ENCODE peak calls at places on chromosomes 1 and 21, in four cellular contexts. H is ascending aorta, L is dorsolateral prefrontal cortex, R is choroid plexus epithelial cell. C is an unnamed sample.

GRCh38 chr1:232634086-232634485 is 4.2 kb upstream of the SIPA1L2 start:
- DNase-seq in R (no peak), L (peak), H (peak), C (peak)

GRCh38 chr1:112909847-112910246 is 46.1 kb downstream of the SLC16A1 start:
- DNase-seq in R (no peak), H (no peak), L (no peak), C (no peak)

GRCh38 chr1:204563780-204564179 is 47.6 kb downstream of the MDM4 start:
- DNase-seq in L (no peak), R (no peak), H (no peak), C (no peak)

GRCh38 chr1:66788231-66788939 is 12.7 kb downstream of the INSL5 start:
- DNase-seq in R (no peak), H (no peak), L (no peak), C (peak)

GRCh38 chr1:228006034-228006792 is 585 bp upstream of the WNT3A start:
- DNase-seq in L (peak), H (no peak), R (no peak), C (no peak)

GRCh38 chr1:29708818-29709710 is 472.7 kb downstream of the PTPRU start:
- DNase-seq in H (no peak), L (no peak), R (peak), C (peak)

GRCh38 chr1:243716901-243717300 is 133.1 kb downstream of the AKT3 start:
- DNase-seq in H (no peak), L (no peak), R (peak), C (no peak)

GRCh38 chr1:184114818-184115398 is 63.4 kb downstream of the TSEN15 start:
- DNase-seq in H (no peak), R (no peak), L (no peak), C (peak)

GRCh38 chr1:150557065-150557600 is 7.9 kb downstream of the ADAMTSL4 start:
- DNase-seq in H (no peak), L (no peak), R (no peak), C (no peak)

GRCh38 chr1:115666206-115666605 is 24.4 kb downstream of the VANGL1 start:
- DNase-seq in H (no peak), L (no peak), R (no peak), C (no peak)

GRCh38 chr1:236552096-236552495 is 28.3 kb downstream of the LGALS8 start:
- DNase-seq in L (no peak), R (no peak), H (no peak), C (no peak)

GRCh38 chr1:241825581-241825980 is 22.4 kb upstream of the EXO1 start:
- DNase-seq in R (peak), H (no peak), L (no peak), C (no peak)

GRCh38 chr1:198771562-198772153 is 132.8 kb downstream of the PTPRC start:
- DNase-seq in H (no peak), R (peak), L (no peak), C (peak)

GRCh38 chr1:14613915-14614314 is 15.4 kb downstream of the KAZN start:
- DNase-seq in R (no peak), L (no peak), H (no peak), C (no peak)

GRCh38 chr1:218735436-218735835 is 390.3 kb downstream of the TGFB2 start:
- DNase-seq in L (no peak), R (peak), H (no peak), C (no peak)

GRCh38 chr1:181064702-181065101 is 23.8 kb upstream of the IER5 start:
- DNase-seq in L (no peak), R (no peak), H (no peak), C (no peak)

GRCh38 chr1:209747580-209748262 is 8.1 kb upstream of the TRAF3IP3 start:
- DNase-seq in H (peak), L (peak), R (peak), C (peak)

GRCh38 chr1:94654031-94654430 is 112.5 kb upstream of the F3 start:
- DNase-seq in R (peak), H (no peak), L (no peak), C (no peak)

GRCh38 chr1:905811-906531 is 17.8 kb upstream of the SAMD11 start:
- DNase-seq in R (no peak), L (no peak), H (peak), C (peak)

GRCh38 chr21:17368748-17369363 is 144.0 kb upstream of the CXADR start:
- DNase-seq in L (no peak), H (no peak), R (no peak), C (no peak)

GRCh38 chr1:232968965-232969364 is 18.6 kb downstream of the NTPCR start:
- DNase-seq in L (no peak), R (peak), H (no peak), C (no peak)

GRCh38 chr1:35369922-35370671 is 101.6 kb downstream of the ZMYM4 start:
- DNase-seq in H (no peak), R (peak), L (peak), C (peak)

GRCh38 chr1:166814611-166815010 is 24.7 kb upstream of the POGK start:
- DNase-seq in R (peak), H (no peak), L (no peak), C (no peak)

GRCh38 chr1:156465747-156466365 is 34.7 kb downstream of the MEF2D start:
- DNase-seq in R (peak), H (no peak), L (no peak), C (no peak)

GRCh38 chr1:245098924-245099323 is 55.9 kb upstream of the KIF26B start:
- DNase-seq in L (no peak), H (no peak), R (no peak), C (no peak)

GRCh38 chr1:220398238-220398637 is 126.0 kb upstream of the RAB3GAP2 start:
- DNase-seq in H (no peak), L (no peak), R (no peak), C (no peak)

GRCh38 chr1:218259800-218260199 is 25.3 kb upstream of the RRP15 start:
- DNase-seq in R (peak), L (no peak), H (no peak), C (peak)

GRCh38 chr1:178005450-178005849 is 35.6 kb upstream of the SEC16B start:
- DNase-seq in L (no peak), R (no peak), H (no peak), C (no peak)

GRCh38 chr1:109277434-109278204 is 5.3 kb downstream of the PSRC1 start:
- DNase-seq in L (peak), R (peak), H (no peak), C (peak)

GRCh38 chr1:43910359-43910758 is 23.2 kb upstream of the ARTN start:
- DNase-seq in L (no peak), H (no peak), R (no peak), C (no peak)
- TF ChIP-seq CTCF in L (no peak), H (no peak), R (no peak), C (no peak)

GRCh38 chr1:5993553-5994510 is 1.6 kb upstream of the NPHP4 start:
- DNase-seq in L (peak), H (no peak), R (no peak), C (peak)
- H3K4me3 ChIP-seq in L (peak), H (peak), R (peak), C (peak)

GRCh38 chr21:29470397-29470796 is 171.7 kb downstream of the BACH1 start:
- DNase-seq in R (no peak), L (no peak), H (no peak), C (no peak)

GRCh38 chr21:29462475-29462874 is 163.8 kb downstream of the BACH1 start:
- DNase-seq in H (no peak), L (no peak), R (no peak), C (peak)

GRCh38 chr21:29466532-29466931 is 167.8 kb downstream of the BACH1 start:
- DNase-seq in L (no peak), H (no peak), R (no peak), C (no peak)

DNA sequence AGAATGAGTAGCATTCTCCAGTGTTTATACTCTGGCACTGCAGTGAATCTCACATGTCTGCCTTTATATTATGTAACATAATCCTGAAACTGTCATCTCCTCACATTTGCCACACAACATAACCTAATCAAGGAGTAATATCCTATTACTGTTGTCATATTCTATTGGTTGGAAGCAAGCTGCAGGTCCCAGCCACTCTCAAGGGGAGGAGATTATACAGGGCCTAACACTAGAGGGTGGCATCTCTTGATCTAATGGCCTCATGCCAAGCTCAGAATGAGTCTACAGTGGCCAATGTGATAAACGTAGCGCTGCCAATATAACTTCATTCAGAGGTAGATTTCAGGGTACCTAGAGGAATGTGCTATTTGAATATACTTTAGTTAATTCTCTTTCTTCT is 166.8 kb downstream of the BACH1 start:
- DNase-seq in R (peak), H (no peak), L (no peak), C (no peak)
- TF ChIP-seq CTCF in R (no peak), H (no peak), L (no peak), C (no peak)

GRCh38 chr1:3472088-3472850 is 17.8 kb downstream of the ARHGEF16 start:
- DNase-seq in L (no peak), H (no peak), R (no peak), C (no peak)
- H3K4me3 ChIP-seq in L (no peak), H (no peak), R (no peak), C (no peak)

GRCh38 chr1:234368320-234369032 is 4.8 kb upstream of the COA6 start:
- DNase-seq in H (no peak), L (peak), R (no peak), C (no peak)
- TF ChIP-seq CTCF in H (no peak), L (no peak), R (no peak), C (no peak)

GRCh38 chr1:51063121-51063520 is 38.9 kb upstream of the C1orf185 start:
- DNase-seq in L (no peak), R (peak), H (no peak), C (no peak)
- H3K4me3 ChIP-seq in L (no peak), R (no peak), H (no peak), C (no peak)

C was measured in GM12865.